ENCODE peak calls at places on chromosomes 3 and 15, in nine cellular contexts. B is stimulated activated CD4-positive, alpha-beta T cell treated with anti-CD3 and anti-CD28 coated beads, TNF-alpha, amount 100 ng/mL, for 1 hour; O is neural crest cell; I is effector memory CD8-positive, alpha-beta T cell; E is type B pancreatic cell; J is lower leg skin; H is SK-N-DZ; Q is activated CD8-positive, alpha-beta memory T cell treated with anti-CD3 and anti-CD28 coated beads, Interleukin-2, amount 50 U/mL, for 48 hours; C is GM06990. R is an unnamed sample.

GRCh38 chr3:176948123-176948522 is 249.2 kb downstream of the TBL1XR1 start:
- DNase-seq in B (no peak), O (no peak), I (no peak), E (no peak), J (no peak), H (no peak), Q (no peak), C (no peak), R (no peak)

GRCh38 chr3:99562990-99563607 is 75.3 kb upstream of the COL8A1 start:
- DNase-seq in B (no peak), O (no peak), I (no peak), E (no peak), J (no peak), H (no peak), Q (no peak), C (no peak), R (no peak)

GRCh38 chr3:141152801-141153678 is 78.6 kb upstream of the PXYLP1 start:
- DNase-seq in B (no peak), O (no peak), I (no peak), E (no peak), J (no peak), H (no peak), Q (no peak), C (no peak), R (no peak)

GRCh38 chr3:107416138-107416537 is 38.9 kb downstream of the CCDC54 start:
- DNase-seq in B (no peak), O (no peak), I (no peak), E (no peak), J (no peak), H (no peak), Q (no peak), C (no peak), R (no peak)

GRCh38 chr3:106007512-106007911 is 138.7 kb upstream of the CBLB start:
- DNase-seq in B (no peak), O (no peak), I (no peak), E (no peak), J (no peak), H (no peak), Q (no peak), C (no peak), R (no peak)

GRCh38 chr3:114496874-114497273 is 203.0 kb downstream of the TIGIT start:
- DNase-seq in B (no peak), O (no peak), I (no peak), E (no peak), J (no peak), H (no peak), Q (no peak), C (no peak), R (no peak)

GRCh38 chr3:103195201-103195600 is 760.4 kb downstream of the ZPLD1 start:
- DNase-seq in B (no peak), O (no peak), I (no peak), E (no peak), J (no peak), H (no peak), Q (no peak), C (no peak), R (no peak)

GRCh38 chr3:132445812-132446211 is 28.5 kb downstream of the DNAJC13 start:
- DNase-seq in B (no peak), O (no peak), I (no peak), E (no peak), J (no peak), H (no peak), Q (no peak), C (no peak), R (no peak)

GRCh38 chr3:43144811-43145490 is 39.1 kb upstream of the POMGNT2 start:
- DNase-seq in B (no peak), O (no peak), I (no peak), E (no peak), J (no peak), H (no peak), Q (no peak), C (no peak), R (no peak)

GRCh38 chr3:27594096-27594690 is 110.0 kb upstream of the SLC4A7 start:
- DNase-seq in B (no peak), O (no peak), I (no peak), E (no peak), J (no peak), H (no peak), Q (no peak), C (no peak), R (no peak)

GRCh38 chr15:39629906-39630305 is 49.0 kb downstream of the THBS1 start:
- DNase-seq in B (no peak), O (no peak), I (no peak), E (no peak), J (no peak), H (no peak), Q (no peak), C (no peak), R (no peak)

GRCh38 chr3:128698211-128699011 is 27.6 kb upstream of the RAB7A start:
- DNase-seq in B (no peak), O (peak; percentile 24), I (no peak), E (peak; percentile 71), J (no peak), H (no peak), Q (peak; percentile 64), C (no peak), R (no peak)

GRCh38 chr3:122322095-122323075 is 2.7 kb upstream of the CSTA start:
- DNase-seq in B (no peak), O (no peak), I (no peak), E (no peak), J (no peak), H (no peak), Q (no peak), C (peak; percentile 25), R (no peak)

GRCh38 chr15:100723323-100723801 is 121.0 kb downstream of the ASB7 start:
- DNase-seq in B (no peak), O (no peak), I (no peak), E (peak; percentile 10), J (peak; percentile 13), H (no peak), Q (no peak), C (no peak), R (no peak)

GRCh38 chr3:183815565-183815943 is 9.8 kb downstream of the MAP6D1 start:
- DNase-seq in B (no peak), O (no peak), I (no peak), E (no peak), J (no peak), H (no peak), Q (no peak), C (no peak), R (no peak)

GRCh38 chr3:72295276-72295973 is 510.5 kb upstream of the PROK2 start:
- DNase-seq in B (no peak), O (no peak), I (no peak), E (no peak), J (no peak), H (no peak), Q (no peak), C (no peak), R (no peak)

GRCh38 chr3:184171562-184171961 is 3.1 kb upstream of the AP2M1 start:
- DNase-seq in B (no peak), O (no peak), I (no peak), E (no peak), J (no peak), H (no peak), Q (no peak), C (peak; percentile 48), R (no peak)

GRCh38 chr15:35533130-35534110 is 12.5 kb downstream of the DPH6 start:
- DNase-seq in B (no peak), O (no peak), I (no peak), E (no peak), J (no peak), H (no peak), Q (no peak), C (no peak), R (no peak)

GRCh38 chr15:85770014-85770721 is 24.6 kb downstream of the KLHL25 start:
- DNase-seq in B (no peak), O (no peak), I (no peak), E (no peak), J (no peak), H (no peak), Q (no peak), C (no peak), R (no peak)

GRCh38 chr15:23869391-23869790 is 182.3 kb upstream of the NDN start:
- DNase-seq in B (no peak), O (peak; percentile 57), I (no peak), E (no peak), J (no peak), H (peak; percentile 26), Q (no peak), C (no peak), R (no peak)

GRCh38 chr15:93068581-93069199 is 20.3 kb downstream of the RGMA start:
- DNase-seq in B (no peak), O (no peak), I (no peak), E (no peak), J (no peak), H (no peak), Q (no peak), C (no peak), R (no peak)

GRCh38 chr3:143124683-143125520 is 5.3 kb downstream of the CHST2 start:
- DNase-seq in B (no peak), O (no peak), I (no peak), E (no peak), J (no peak), H (no peak), Q (no peak), C (no peak), R (no peak)

GRCh38 chr15:71279757-71280141 is 164.5 kb downstream of the THSD4 start:
- DNase-seq in B (no peak), O (no peak), I (no peak), E (no peak), J (no peak), H (no peak), Q (no peak), C (no peak), R (no peak)

GRCh38 chr15:69802432-69802831 is 295.3 kb downstream of the TLE3 start:
- DNase-seq in B (no peak), O (no peak), I (no peak), E (no peak), J (no peak), H (peak; percentile 56), Q (no peak), C (no peak), R (no peak)

GRCh38 chr3:122415104-122415744 is 638 bp downstream of the WDR5B start:
- DNase-seq in B (peak; percentile 19), O (no peak), I (peak; percentile 39), E (no peak), J (no peak), H (peak; percentile 21), Q (peak; percentile 72), C (no peak), R (no peak)

GRCh38 chr3:100252006-100252405 is 8.8 kb upstream of the TBC1D23 start:
- DNase-seq in B (no peak), O (no peak), I (no peak), E (no peak), J (no peak), H (no peak), Q (no peak), C (no peak), R (no peak)

GRCh38 chr3:80227216-80227615 is 459.4 kb upstream of the ROBO1 start:
- DNase-seq in B (no peak), O (no peak), I (no peak), E (no peak), J (no peak), H (no peak), Q (no peak), C (no peak), R (no peak)